ENCODE peak calls at places on chromosomes 3 and 15, in seven cellular contexts. One of them, this sample, is unnamed.

GRCh38 chr15:89104172-89104564 is 15.9 kb downstream of the ABHD2 start:
- ATAC-seq in stimulated activated naive CD8-positive, alpha-beta T cell treated with anti-CD3 and anti-CD28 coated beads, Interleukin-15, Interleukin-2, amounts not matched to agents 100 U/mL and 50 U/mL, for 24 hours: no peak
- ATAC-seq in activated naive CD4-positive, alpha-beta T cell treated with anti-CD3 and anti-CD28 coated beads, Interleukin-2, amount 50 U/mL, for 72 hours: no peak
- ATAC-seq in SK-N-SH treated with all-trans-retinoic acid at 6 μM for 48 hours: no peak
- ATAC-seq in stimulated activated memory B cell treated with anti-CD40 and anti-IgM and Interleukin-4, amounts not matched to agents 10 μg/mL and 1 μg/mL and 100 μg/mL, for 72 hours: no peak
- ATAC-seq in gastrocnemius medialis: peak
- ATAC-seq in heart right ventricle: peak
- ATAC-seq in this sample: no peak

GRCh38 chr3:76961284-76961683 is 78.6 kb upstream of the ROBO2 start:
- ATAC-seq in gastrocnemius medialis: no peak
- ATAC-seq in stimulated activated naive CD8-positive, alpha-beta T cell treated with anti-CD3 and anti-CD28 coated beads, Interleukin-15, Interleukin-2, amounts not matched to agents 100 U/mL and 50 U/mL, for 24 hours: no peak
- ATAC-seq in stimulated activated memory B cell treated with anti-CD40 and anti-IgM and Interleukin-4, amounts not matched to agents 10 μg/mL and 1 μg/mL and 100 μg/mL, for 72 hours: no peak
- ATAC-seq in SK-N-SH treated with all-trans-retinoic acid at 6 μM for 48 hours: no peak
- ATAC-seq in activated naive CD4-positive, alpha-beta T cell treated with anti-CD3 and anti-CD28 coated beads, Interleukin-2, amount 50 U/mL, for 72 hours: no peak
- ATAC-seq in heart right ventricle: no peak
- ATAC-seq in this sample: no peak

GRCh38 chr3:120448707-120449650 is 1.8 kb downstream of the FSTL1 start:
- ATAC-seq in stimulated activated memory B cell treated with anti-CD40 and anti-IgM and Interleukin-4, amounts not matched to agents 10 μg/mL and 1 μg/mL and 100 μg/mL, for 72 hours: no peak
- ATAC-seq in SK-N-SH treated with all-trans-retinoic acid at 6 μM for 48 hours: peak
- ATAC-seq in activated naive CD4-positive, alpha-beta T cell treated with anti-CD3 and anti-CD28 coated beads, Interleukin-2, amount 50 U/mL, for 72 hours: no peak
- ATAC-seq in stimulated activated naive CD8-positive, alpha-beta T cell treated with anti-CD3 and anti-CD28 coated beads, Interleukin-15, Interleukin-2, amounts not matched to agents 100 U/mL and 50 U/mL, for 24 hours: no peak
- ATAC-seq in heart right ventricle: peak
- ATAC-seq in gastrocnemius medialis: no peak
- ATAC-seq in this sample: no peak

GRCh38 chr3:71245052-71245488 is 338.5 kb downstream of the FOXP1 start:
- ATAC-seq in SK-N-SH treated with all-trans-retinoic acid at 6 μM for 48 hours: peak
- ATAC-seq in gastrocnemius medialis: no peak
- ATAC-seq in stimulated activated memory B cell treated with anti-CD40 and anti-IgM and Interleukin-4, amounts not matched to agents 10 μg/mL and 1 μg/mL and 100 μg/mL, for 72 hours: no peak
- ATAC-seq in activated naive CD4-positive, alpha-beta T cell treated with anti-CD3 and anti-CD28 coated beads, Interleukin-2, amount 50 U/mL, for 72 hours: no peak
- ATAC-seq in stimulated activated naive CD8-positive, alpha-beta T cell treated with anti-CD3 and anti-CD28 coated beads, Interleukin-15, Interleukin-2, amounts not matched to agents 100 U/mL and 50 U/mL, for 24 hours: no peak
- ATAC-seq in heart right ventricle: peak
- ATAC-seq in this sample: no peak

GRCh38 chr3:78258798-78259197 is 1218.9 kb downstream of the ROBO2 start:
- ATAC-seq in SK-N-SH treated with all-trans-retinoic acid at 6 μM for 48 hours: peak
- ATAC-seq in stimulated activated memory B cell treated with anti-CD40 and anti-IgM and Interleukin-4, amounts not matched to agents 10 μg/mL and 1 μg/mL and 100 μg/mL, for 72 hours: no peak
- ATAC-seq in stimulated activated naive CD8-positive, alpha-beta T cell treated with anti-CD3 and anti-CD28 coated beads, Interleukin-15, Interleukin-2, amounts not matched to agents 100 U/mL and 50 U/mL, for 24 hours: no peak
- ATAC-seq in activated naive CD4-positive, alpha-beta T cell treated with anti-CD3 and anti-CD28 coated beads, Interleukin-2, amount 50 U/mL, for 72 hours: no peak
- ATAC-seq in gastrocnemius medialis: no peak
- ATAC-seq in heart right ventricle: no peak
- ATAC-seq in this sample: no peak

GRCh38 chr15:52083603-52084002 is 29.0 kb downstream of the BCL2L10 start:
- ATAC-seq in gastrocnemius medialis: no peak
- ATAC-seq in SK-N-SH treated with all-trans-retinoic acid at 6 μM for 48 hours: no peak
- ATAC-seq in heart right ventricle: no peak
- ATAC-seq in activated naive CD4-positive, alpha-beta T cell treated with anti-CD3 and anti-CD28 coated beads, Interleukin-2, amount 50 U/mL, for 72 hours: no peak
- ATAC-seq in stimulated activated memory B cell treated with anti-CD40 and anti-IgM and Interleukin-4, amounts not matched to agents 10 μg/mL and 1 μg/mL and 100 μg/mL, for 72 hours: no peak
- ATAC-seq in stimulated activated naive CD8-positive, alpha-beta T cell treated with anti-CD3 and anti-CD28 coated beads, Interleukin-15, Interleukin-2, amounts not matched to agents 100 U/mL and 50 U/mL, for 24 hours: no peak
- ATAC-seq in this sample: no peak

GRCh38 chr15:67914537-67915373 is 74.9 kb upstream of the RNU6-1 start:
- ATAC-seq in gastrocnemius medialis: peak
- ATAC-seq in stimulated activated naive CD8-positive, alpha-beta T cell treated with anti-CD3 and anti-CD28 coated beads, Interleukin-15, Interleukin-2, amounts not matched to agents 100 U/mL and 50 U/mL, for 24 hours: no peak
- ATAC-seq in heart right ventricle: peak
- ATAC-seq in stimulated activated memory B cell treated with anti-CD40 and anti-IgM and Interleukin-4, amounts not matched to agents 10 μg/mL and 1 μg/mL and 100 μg/mL, for 72 hours: no peak
- ATAC-seq in SK-N-SH treated with all-trans-retinoic acid at 6 μM for 48 hours: no peak
- ATAC-seq in activated naive CD4-positive, alpha-beta T cell treated with anti-CD3 and anti-CD28 coated beads, Interleukin-2, amount 50 U/mL, for 72 hours: no peak
- ATAC-seq in this sample: no peak

GRCh38 chr3:89946863-89947262 is 839.4 kb downstream of the EPHA3 start:
- ATAC-seq in heart right ventricle: no peak
- ATAC-seq in stimulated activated naive CD8-positive, alpha-beta T cell treated with anti-CD3 and anti-CD28 coated beads, Interleukin-15, Interleukin-2, amounts not matched to agents 100 U/mL and 50 U/mL, for 24 hours: no peak
- ATAC-seq in activated naive CD4-positive, alpha-beta T cell treated with anti-CD3 and anti-CD28 coated beads, Interleukin-2, amount 50 U/mL, for 72 hours: no peak
- ATAC-seq in gastrocnemius medialis: no peak
- ATAC-seq in stimulated activated memory B cell treated with anti-CD40 and anti-IgM and Interleukin-4, amounts not matched to agents 10 μg/mL and 1 μg/mL and 100 μg/mL, for 72 hours: no peak
- ATAC-seq in SK-N-SH treated with all-trans-retinoic acid at 6 μM for 48 hours: no peak
- ATAC-seq in this sample: no peak

GRCh38 chr15:57296473-57297162 is 79.7 kb upstream of the CGNL1 start:
- ATAC-seq in heart right ventricle: no peak
- ATAC-seq in stimulated activated naive CD8-positive, alpha-beta T cell treated with anti-CD3 and anti-CD28 coated beads, Interleukin-15, Interleukin-2, amounts not matched to agents 100 U/mL and 50 U/mL, for 24 hours: no peak
- ATAC-seq in SK-N-SH treated with all-trans-retinoic acid at 6 μM for 48 hours: no peak
- ATAC-seq in gastrocnemius medialis: no peak
- ATAC-seq in activated naive CD4-positive, alpha-beta T cell treated with anti-CD3 and anti-CD28 coated beads, Interleukin-2, amount 50 U/mL, for 72 hours: no peak
- ATAC-seq in stimulated activated memory B cell treated with anti-CD40 and anti-IgM and Interleukin-4, amounts not matched to agents 10 μg/mL and 1 μg/mL and 100 μg/mL, for 72 hours: no peak
- ATAC-seq in this sample: no peak

GRCh38 chr3:123700791-123701712 is 116.2 kb upstream of the HACD2 start:
- ATAC-seq in stimulated activated naive CD8-positive, alpha-beta T cell treated with anti-CD3 and anti-CD28 coated beads, Interleukin-15, Interleukin-2, amounts not matched to agents 100 U/mL and 50 U/mL, for 24 hours: no peak
- ATAC-seq in heart right ventricle: peak
- ATAC-seq in stimulated activated memory B cell treated with anti-CD40 and anti-IgM and Interleukin-4, amounts not matched to agents 10 μg/mL and 1 μg/mL and 100 μg/mL, for 72 hours: no peak
- ATAC-seq in activated naive CD4-positive, alpha-beta T cell treated with anti-CD3 and anti-CD28 coated beads, Interleukin-2, amount 50 U/mL, for 72 hours: no peak
- ATAC-seq in SK-N-SH treated with all-trans-retinoic acid at 6 μM for 48 hours: no peak
- ATAC-seq in gastrocnemius medialis: peak
- ATAC-seq in this sample: no peak

GRCh38 chr3:9916346-9916733 is 558 bp upstream of the IL17RC start:
- ATAC-seq in stimulated activated naive CD8-positive, alpha-beta T cell treated with anti-CD3 and anti-CD28 coated beads, Interleukin-15, Interleukin-2, amounts not matched to agents 100 U/mL and 50 U/mL, for 24 hours: no peak
- ATAC-seq in stimulated activated memory B cell treated with anti-CD40 and anti-IgM and Interleukin-4, amounts not matched to agents 10 μg/mL and 1 μg/mL and 100 μg/mL, for 72 hours: no peak
- ATAC-seq in heart right ventricle: no peak
- ATAC-seq in activated naive CD4-positive, alpha-beta T cell treated with anti-CD3 and anti-CD28 coated beads, Interleukin-2, amount 50 U/mL, for 72 hours: no peak
- ATAC-seq in SK-N-SH treated with all-trans-retinoic acid at 6 μM for 48 hours: peak
- ATAC-seq in gastrocnemius medialis: peak
- ATAC-seq in this sample: peak

GRCh38 chr15:74349241-74349766 is 18.1 kb downstream of the CYP11A1 start:
- ATAC-seq in heart right ventricle: no peak
- ATAC-seq in gastrocnemius medialis: no peak
- ATAC-seq in SK-N-SH treated with all-trans-retinoic acid at 6 μM for 48 hours: no peak
- ATAC-seq in stimulated activated memory B cell treated with anti-CD40 and anti-IgM and Interleukin-4, amounts not matched to agents 10 μg/mL and 1 μg/mL and 100 μg/mL, for 72 hours: no peak
- ATAC-seq in activated naive CD4-positive, alpha-beta T cell treated with anti-CD3 and anti-CD28 coated beads, Interleukin-2, amount 50 U/mL, for 72 hours: no peak
- ATAC-seq in stimulated activated naive CD8-positive, alpha-beta T cell treated with anti-CD3 and anti-CD28 coated beads, Interleukin-15, Interleukin-2, amounts not matched to agents 100 U/mL and 50 U/mL, for 24 hours: no peak
- ATAC-seq in this sample: peak